ENCODE peak calls at places on chromosomes 2 and 18, in six cellular contexts. One of them, this sample, is unnamed.

GRCh38 chr18:79455261-79455660 is 59.5 kb downstream of the NFATC1 start:
- DNase-seq in ELR: no peak
- DNase-seq in GM12865: no peak
- DNase-seq in activated naive CD8-positive, alpha-beta T cell treated with anti-CD3 and anti-CD28 coated beads, Interleukin-2, amount 50 U/mL, for 24 hours: no peak
- DNase-seq in stimulated activated CD4-positive, alpha-beta T cell treated with anti-CD3 and anti-CD28 coated beads, Interleukin-4, amount 100 ng/mL, for 24 hours: no peak
- DNase-seq in breast epithelium: no peak
- DNase-seq in this sample: no peak

GRCh38 chr18:57630759-57631660 is 9.4 kb upstream of the NARS1 start:
- DNase-seq in ELR: no peak
- DNase-seq in GM12865: peak; percentile 64
- DNase-seq in activated naive CD8-positive, alpha-beta T cell treated with anti-CD3 and anti-CD28 coated beads, Interleukin-2, amount 50 U/mL, for 24 hours: no peak
- DNase-seq in stimulated activated CD4-positive, alpha-beta T cell treated with anti-CD3 and anti-CD28 coated beads, Interleukin-4, amount 100 ng/mL, for 24 hours: no peak
- DNase-seq in breast epithelium: no peak
- DNase-seq in this sample: no peak

GRCh38 chr18:48919547-48919946 is 31.2 kb downstream of the SMAD7 start:
- DNase-seq in ELR: no peak
- DNase-seq in GM12865: no peak
- DNase-seq in activated naive CD8-positive, alpha-beta T cell treated with anti-CD3 and anti-CD28 coated beads, Interleukin-2, amount 50 U/mL, for 24 hours: no peak
- DNase-seq in stimulated activated CD4-positive, alpha-beta T cell treated with anti-CD3 and anti-CD28 coated beads, Interleukin-4, amount 100 ng/mL, for 24 hours: no peak
- DNase-seq in breast epithelium: no peak
- DNase-seq in this sample: no peak

GRCh38 chr2:69798466-69798908 is 31.0 kb upstream of the GMCL1 start:
- DNase-seq in ELR: peak; percentile 63
- DNase-seq in GM12865: no peak
- DNase-seq in activated naive CD8-positive, alpha-beta T cell treated with anti-CD3 and anti-CD28 coated beads, Interleukin-2, amount 50 U/mL, for 24 hours: no peak
- DNase-seq in stimulated activated CD4-positive, alpha-beta T cell treated with anti-CD3 and anti-CD28 coated beads, Interleukin-4, amount 100 ng/mL, for 24 hours: no peak
- DNase-seq in breast epithelium: no peak
- DNase-seq in this sample: no peak

GRCh38 chr2:56874717-56875116 is 690.9 kb downstream of the CCDC85A start:
- DNase-seq in ELR: no peak
- DNase-seq in GM12865: no peak
- DNase-seq in activated naive CD8-positive, alpha-beta T cell treated with anti-CD3 and anti-CD28 coated beads, Interleukin-2, amount 50 U/mL, for 24 hours: no peak
- DNase-seq in stimulated activated CD4-positive, alpha-beta T cell treated with anti-CD3 and anti-CD28 coated beads, Interleukin-4, amount 100 ng/mL, for 24 hours: no peak
- DNase-seq in breast epithelium: no peak
- DNase-seq in this sample: no peak

GRCh38 chr2:113225505-113226259 is 51.9 kb downstream of the PSD4 start:
- DNase-seq in ELR: peak; percentile 35
- DNase-seq in GM12865: no peak
- DNase-seq in activated naive CD8-positive, alpha-beta T cell treated with anti-CD3 and anti-CD28 coated beads, Interleukin-2, amount 50 U/mL, for 24 hours: no peak
- DNase-seq in stimulated activated CD4-positive, alpha-beta T cell treated with anti-CD3 and anti-CD28 coated beads, Interleukin-4, amount 100 ng/mL, for 24 hours: no peak
- DNase-seq in breast epithelium: no peak
- DNase-seq in this sample: no peak

GRCh38 chr18:62585274-62586147 is 62.7 kb downstream of the ZCCHC2 start:
- DNase-seq in ELR: no peak
- DNase-seq in GM12865: no peak
- DNase-seq in activated naive CD8-positive, alpha-beta T cell treated with anti-CD3 and anti-CD28 coated beads, Interleukin-2, amount 50 U/mL, for 24 hours: peak; percentile 50
- DNase-seq in stimulated activated CD4-positive, alpha-beta T cell treated with anti-CD3 and anti-CD28 coated beads, Interleukin-4, amount 100 ng/mL, for 24 hours: peak; percentile 64
- DNase-seq in breast epithelium: no peak
- DNase-seq in this sample: no peak

GRCh38 chr2:212695426-212695825 is 156.8 kb upstream of the ERBB4 start:
- DNase-seq in ELR: no peak
- DNase-seq in GM12865: no peak
- DNase-seq in activated naive CD8-positive, alpha-beta T cell treated with anti-CD3 and anti-CD28 coated beads, Interleukin-2, amount 50 U/mL, for 24 hours: no peak
- DNase-seq in stimulated activated CD4-positive, alpha-beta T cell treated with anti-CD3 and anti-CD28 coated beads, Interleukin-4, amount 100 ng/mL, for 24 hours: no peak
- DNase-seq in breast epithelium: no peak
- DNase-seq in this sample: no peak

GRCh38 chr2:21268197-21268870 is 144.6 kb downstream of the TDRD15 start:
- DNase-seq in ELR: no peak
- DNase-seq in GM12865: no peak
- DNase-seq in activated naive CD8-positive, alpha-beta T cell treated with anti-CD3 and anti-CD28 coated beads, Interleukin-2, amount 50 U/mL, for 24 hours: no peak
- DNase-seq in stimulated activated CD4-positive, alpha-beta T cell treated with anti-CD3 and anti-CD28 coated beads, Interleukin-4, amount 100 ng/mL, for 24 hours: no peak
- DNase-seq in breast epithelium: no peak
- DNase-seq in this sample: no peak

GRCh38 chr2:164771897-164772296 is 69.7 kb downstream of the COBLL1 start:
- DNase-seq in ELR: no peak
- DNase-seq in GM12865: no peak
- DNase-seq in activated naive CD8-positive, alpha-beta T cell treated with anti-CD3 and anti-CD28 coated beads, Interleukin-2, amount 50 U/mL, for 24 hours: no peak
- DNase-seq in stimulated activated CD4-positive, alpha-beta T cell treated with anti-CD3 and anti-CD28 coated beads, Interleukin-4, amount 100 ng/mL, for 24 hours: no peak
- DNase-seq in breast epithelium: no peak
- DNase-seq in this sample: no peak

GRCh38 chr2:175853110-175853509 is 149.0 kb downstream of the LNPK start:
- DNase-seq in ELR: no peak
- DNase-seq in GM12865: no peak
- DNase-seq in activated naive CD8-positive, alpha-beta T cell treated with anti-CD3 and anti-CD28 coated beads, Interleukin-2, amount 50 U/mL, for 24 hours: no peak
- DNase-seq in stimulated activated CD4-positive, alpha-beta T cell treated with anti-CD3 and anti-CD28 coated beads, Interleukin-4, amount 100 ng/mL, for 24 hours: no peak
- DNase-seq in breast epithelium: no peak
- DNase-seq in this sample: no peak

GRCh38 chr2:40105593-40105992 is 326.5 kb upstream of the THUMPD2 start:
- DNase-seq in ELR: no peak
- DNase-seq in GM12865: no peak
- DNase-seq in activated naive CD8-positive, alpha-beta T cell treated with anti-CD3 and anti-CD28 coated beads, Interleukin-2, amount 50 U/mL, for 24 hours: no peak
- DNase-seq in stimulated activated CD4-positive, alpha-beta T cell treated with anti-CD3 and anti-CD28 coated beads, Interleukin-4, amount 100 ng/mL, for 24 hours: no peak
- DNase-seq in breast epithelium: no peak
- DNase-seq in this sample: no peak

GRCh38 chr2:100182494-100183355 is 40.3 kb upstream of the AFF3 start:
- DNase-seq in ELR: no peak
- DNase-seq in GM12865: no peak
- DNase-seq in activated naive CD8-positive, alpha-beta T cell treated with anti-CD3 and anti-CD28 coated beads, Interleukin-2, amount 50 U/mL, for 24 hours: no peak
- DNase-seq in stimulated activated CD4-positive, alpha-beta T cell treated with anti-CD3 and anti-CD28 coated beads, Interleukin-4, amount 100 ng/mL, for 24 hours: no peak
- DNase-seq in breast epithelium: peak; percentile 62
- DNase-seq in this sample: no peak

GRCh38 chr2:40243581-40243980 is 208.3 kb downstream of the SLC8A1 start:
- DNase-seq in ELR: peak; percentile 44
- DNase-seq in GM12865: no peak
- DNase-seq in activated naive CD8-positive, alpha-beta T cell treated with anti-CD3 and anti-CD28 coated beads, Interleukin-2, amount 50 U/mL, for 24 hours: no peak
- DNase-seq in stimulated activated CD4-positive, alpha-beta T cell treated with anti-CD3 and anti-CD28 coated beads, Interleukin-4, amount 100 ng/mL, for 24 hours: no peak
- DNase-seq in breast epithelium: no peak
- DNase-seq in this sample: no peak

GRCh38 chr18:12306752-12307151 is 1.3 kb upstream of the TUBB6 start:
- DNase-seq in ELR: no peak
- DNase-seq in GM12865: no peak
- DNase-seq in activated naive CD8-positive, alpha-beta T cell treated with anti-CD3 and anti-CD28 coated beads, Interleukin-2, amount 50 U/mL, for 24 hours: no peak
- DNase-seq in stimulated activated CD4-positive, alpha-beta T cell treated with anti-CD3 and anti-CD28 coated beads, Interleukin-4, amount 100 ng/mL, for 24 hours: no peak
- DNase-seq in breast epithelium: no peak
- DNase-seq in this sample: no peak

GRCh38 chr2:169361706-169362345 is 508 bp downstream of the LRP2 start:
- DNase-seq in ELR: peak; percentile 15
- DNase-seq in GM12865: peak; percentile 2
- DNase-seq in activated naive CD8-positive, alpha-beta T cell treated with anti-CD3 and anti-CD28 coated beads, Interleukin-2, amount 50 U/mL, for 24 hours: peak; percentile 7
- DNase-seq in stimulated activated CD4-positive, alpha-beta T cell treated with anti-CD3 and anti-CD28 coated beads, Interleukin-4, amount 100 ng/mL, for 24 hours: no peak
- DNase-seq in breast epithelium: peak; percentile 56
- DNase-seq in this sample: no peak

GRCh38 chr2:14712091-14712490 is 79.6 kb downstream of the LRATD1 start:
- DNase-seq in ELR: no peak
- DNase-seq in GM12865: no peak
- DNase-seq in activated naive CD8-positive, alpha-beta T cell treated with anti-CD3 and anti-CD28 coated beads, Interleukin-2, amount 50 U/mL, for 24 hours: no peak
- DNase-seq in stimulated activated CD4-positive, alpha-beta T cell treated with anti-CD3 and anti-CD28 coated beads, Interleukin-4, amount 100 ng/mL, for 24 hours: no peak
- DNase-seq in breast epithelium: no peak
- DNase-seq in this sample: no peak